ENCODE peak calls at places on chromosomes 7 and 10, in seven cellular contexts. R is NCI-H1092, C is heart left ventricle, F is cardiac fibroblast, J is T1000, E is GM20000, I is GM03348. Y is an unnamed sample.

GRCh38 chr10:63072951-63073350 is 60.2 kb upstream of the NRBF2 start:
- DNase-seq in E (no peak), J (no peak), I (no peak), C (no peak), R (no peak), F (no peak), Y (no peak)

GRCh38 chr7:139252451-139252850 is 21.4 kb downstream of the UBN2 start:
- DNase-seq in J (no peak), R (no peak), E (no peak), I (peak), F (peak), C (no peak), Y (no peak)

GRCh38 chr7:3095046-3095445 is 51.4 kb upstream of the CARD11 start:
- DNase-seq in C (peak), E (peak), F (no peak), I (no peak), J (no peak), R (no peak), Y (no peak)

GRCh38 chr7:96422388-96422787 is 100.5 kb upstream of the SLC25A13 start:
- DNase-seq in F (no peak), C (no peak), I (no peak), J (no peak), R (no peak), E (no peak), Y (no peak)

GRCh38 chr7:87628780-87629569 is 777 bp downstream of the RUNDC3B start:
- DNase-seq in F (peak), I (peak), C (no peak), R (peak), E (peak), J (peak), Y (peak)

GRCh38 chr7:151736403-151736909 is 140.5 kb downstream of the PRKAG2 start:
- DNase-seq in R (peak), C (peak), E (no peak), I (peak), F (peak), J (peak), Y (peak)

GRCh38 chr7:105444342-105444938 is 55.7 kb upstream of the SRPK2 start:
- DNase-seq in I (no peak), F (no peak), E (no peak), J (no peak), R (no peak), C (no peak), Y (no peak)

GRCh38 chr10:30829921-30830671 is 200.5 kb upstream of the LYZL2 start:
- DNase-seq in F (no peak), I (peak), J (no peak), E (no peak), R (no peak), C (no peak), Y (no peak)

GRCh38 chr7:66256281-66256680 is 51.1 kb downstream of the TPST1 start:
- DNase-seq in J (no peak), R (no peak), F (no peak), C (no peak), E (no peak), I (no peak), Y (no peak)

GRCh38 chr7:11341285-11341944 is 367.7 kb downstream of the PHF14 start:
- DNase-seq in J (no peak), C (no peak), E (no peak), F (peak), R (peak), I (peak), Y (no peak)

GRCh38 chr10:79608505-79609375 is 2.0 kb upstream of the SFTPA1 start:
- DNase-seq in C (no peak), R (no peak), E (peak), J (no peak), I (peak), F (peak), Y (no peak)

GRCh38 chr7:137032436-137032835 is 164.0 kb downstream of the CHRM2 start:
- DNase-seq in E (no peak), J (no peak), R (no peak), C (no peak), F (no peak), I (no peak), Y (no peak)

GRCh38 chr10:35668865-35669650 is 27.0 kb upstream of the FZD8 start:
- DNase-seq in R (no peak), J (no peak), I (no peak), E (no peak), F (no peak), C (no peak), Y (no peak)

GRCh38 chr10:35079763-35080162 is 10.4 kb downstream of the CUL2 start:
- DNase-seq in E (no peak), F (peak), C (no peak), I (peak), J (peak), R (no peak), Y (peak)

GRCh38 chr7:40749877-40750276 is 615.1 kb downstream of the SUGCT start:
- DNase-seq in C (no peak), F (no peak), E (no peak), I (peak), J (peak), R (no peak), Y (no peak)

GRCh38 chr7:158362912-158363905 is 224.4 kb downstream of the PTPRN2 start:
- DNase-seq in R (no peak), E (no peak), C (no peak), J (no peak), I (no peak), F (no peak), Y (no peak)

GRCh38 chr10:95628786-95629185 is 27.7 kb downstream of the ALDH18A1 start:
- DNase-seq in R (no peak), C (no peak), F (no peak), E (no peak), I (no peak), J (no peak), Y (peak)

GRCh38 chr7:107644704-107645083 is 15.9 kb upstream of the SLC26A4 start:
- DNase-seq in R (no peak), F (peak), E (no peak), C (no peak), J (no peak), I (peak), Y (no peak)

Y was measured in epithelial cell of proximal tubule.